ENCODE peak calls at places on chromosome 10, in seven cellular contexts. Z is brain microvascular endothelial cell, W is ovary, R is GM12865, Y is transverse colon, U is fibroblast of lung, X is psoas muscle. V is an unnamed sample.

GRCh38 chr10:510415-510881 is 179.0 kb downstream of the DIP2C start:
- DNase-seq in Z (no peak), W (no peak), R (no peak), Y (no peak), U (no peak), X (no peak), V (no peak)

GRCh38 chr10:97761331-97761865 is 10.4 kb downstream of the SFRP5 start:
- DNase-seq in Z (no peak), W (no peak), R (no peak), Y (no peak), U (no peak), X (no peak), V (no peak)

GRCh38 chr10:91090761-91091529 is 129.5 kb upstream of the PCGF5 start:
- DNase-seq in Z (peak), W (no peak), R (peak), Y (no peak), U (peak), X (no peak), V (no peak)

GRCh38 chr10:24901686-24902399 is 50.6 kb downstream of the PRTFDC1 start:
- DNase-seq in Z (peak), W (peak), R (peak), Y (peak), U (peak), X (peak), V (peak)

GRCh38 chr10:120583424-120584108 is 126.5 kb downstream of the PLPP4 start:
- DNase-seq in Z (no peak), W (no peak), R (no peak), Y (no peak), U (no peak), X (no peak), V (no peak)

GRCh38 chr10:73439605-73440298 is 6.4 kb upstream of the MSS51 start:
- DNase-seq in Z (peak), W (no peak), R (no peak), Y (no peak), U (peak), X (no peak), V (peak)

GRCh38 chr10:33116293-33116697 is 158.3 kb upstream of the ITGB1 start:
- DNase-seq in Z (peak), W (peak), R (peak), Y (no peak), U (peak), X (no peak), V (no peak)

GRCh38 chr10:53909791-53910190 is 891.2 kb downstream of the PCDH15 start:
- DNase-seq in Z (no peak), W (no peak), R (peak), Y (no peak), U (no peak), X (no peak), V (no peak)

GRCh38 chr10:15784662-15785300 is 65.1 kb upstream of the ITGA8 start:
- DNase-seq in Z (no peak), W (no peak), R (no peak), Y (no peak), U (peak), X (no peak), V (no peak)

GRCh38 chr10:126242352-126243260 is 145.7 kb downstream of the ADAM12 start:
- DNase-seq in Z (peak), W (peak), R (no peak), Y (no peak), U (peak), X (no peak), V (peak)

GRCh38 chr10:22712959-22713852 is 1.2 kb downstream of the PIP4K2A start:
- DNase-seq in Z (no peak), W (peak), R (peak), Y (peak), U (no peak), X (peak), V (no peak)

GRCh38 chr10:15715619-15716227 is 4.0 kb downstream of the ITGA8 start:
- DNase-seq in Z (peak), W (no peak), R (no peak), Y (no peak), U (no peak), X (no peak), V (no peak)

GRCh38 chr10:46283217-46283944 is 3.4 kb upstream of the ANTXRL start:
- DNase-seq in Z (no peak), W (no peak), R (no peak), Y (peak), U (peak), X (no peak), V (no peak)

GRCh38 chr10:98030093-98030821 is at the start of gene CRTAC1:
- DNase-seq in Z (no peak), W (peak), R (no peak), Y (peak), U (peak), X (peak), V (no peak)

GRCh38 chr10:127886371-127887051 is 6.2 kb downstream of the CLRN3 start:
- DNase-seq in Z (no peak), W (no peak), R (no peak), Y (peak), U (no peak), X (no peak), V (no peak)

GRCh38 chr10:86950349-86950748 is 7.1 kb downstream of the MMRN2 start:
- DNase-seq in Z (no peak), W (peak), R (no peak), Y (no peak), U (no peak), X (no peak), V (no peak)

GRCh38 chr10:11798862-11799735 is 24.1 kb upstream of the PROSER2 start:
- DNase-seq in Z (no peak), W (no peak), R (no peak), Y (no peak), U (no peak), X (no peak), V (no peak)

GRCh38 chr10:93386496-93387369 is 95.4 kb downstream of the MYOF start:
- DNase-seq in Z (peak), W (no peak), R (peak), Y (no peak), U (no peak), X (peak), V (no peak)

GRCh38 chr10:70920519-70920918 is 32.2 kb upstream of the PCBD1 start:
- DNase-seq in Z (no peak), W (no peak), R (no peak), Y (peak), U (no peak), X (peak), V (no peak)

GRCh38 chr10:7457478-7458316 is 46.9 kb upstream of the SFMBT2 start:
- DNase-seq in Z (no peak), W (no peak), R (peak), Y (no peak), U (peak), X (no peak), V (no peak)

GRCh38 chr10:52959810-52960209 is 187.2 kb upstream of the MBL2 start:
- DNase-seq in Z (no peak), W (no peak), R (no peak), Y (no peak), U (no peak), X (no peak), V (no peak)

GRCh38 chr10:132904169-132904813 is 38.1 kb downstream of the CFAP46 start:
- DNase-seq in Z (no peak), W (no peak), R (no peak), Y (no peak), U (peak), X (no peak), V (no peak)

GRCh38 chr10:104253106-104253505 is 1.6 kb upstream of the GSTO1 start:
- DNase-seq in Z (no peak), W (no peak), R (no peak), Y (no peak), U (no peak), X (no peak), V (no peak)

GRCh38 chr10:98646998-98647917 is 200.5 kb upstream of the HPS1 start:
- DNase-seq in Z (no peak), W (no peak), R (no peak), Y (no peak), U (no peak), X (no peak), V (no peak)

GRCh38 chr10:59360605-59361515 is 1.5 kb downstream of the FAM13C start:
- DNase-seq in Z (no peak), W (no peak), R (no peak), Y (no peak), U (peak), X (no peak), V (no peak)

GRCh38 chr10:53006663-53007610 is 234.4 kb upstream of the MBL2 start:
- DNase-seq in Z (no peak), W (no peak), R (no peak), Y (no peak), U (no peak), X (no peak), V (no peak)

GRCh38 chr10:71667374-71667750 is 52.2 kb downstream of the C10orf105 start:
- DNase-seq in Z (no peak), W (no peak), R (peak), Y (no peak), U (no peak), X (no peak), V (no peak)

GRCh38 chr10:4780782-4781181 is 45.2 kb upstream of the AKR1E2 start:
- DNase-seq in Z (no peak), W (no peak), R (no peak), Y (no peak), U (peak), X (no peak), V (no peak)

GRCh38 chr10:42827201-42827600 is 44.6 kb downstream of the BMS1 start:
- DNase-seq in Z (no peak), W (no peak), R (no peak), Y (no peak), U (no peak), X (no peak), V (no peak)

GRCh38 chr10:23370106-23370505 is 25.5 kb upstream of the C10orf67 start:
- DNase-seq in Z (no peak), W (no peak), R (no peak), Y (no peak), U (peak), X (no peak), V (no peak)

GRCh38 chr10:69243817-69244216 is 23.7 kb downstream of the HKDC1 start:
- DNase-seq in Z (no peak), W (no peak), R (no peak), Y (no peak), U (no peak), X (no peak), V (no peak)

GRCh38 chr10:69240455-69240854 is 20.3 kb downstream of the HKDC1 start:
- DNase-seq in Z (no peak), W (no peak), R (no peak), Y (no peak), U (no peak), X (no peak), V (no peak)

GRCh38 chr10:69241575-69241974 is 21.4 kb downstream of the HKDC1 start:
- DNase-seq in Z (no peak), W (no peak), R (no peak), Y (no peak), U (peak), X (no peak), V (no peak)

GRCh38 chr10:69242844-69243212 is 22.7 kb downstream of the HKDC1 start:
- DNase-seq in Z (no peak), W (no peak), R (no peak), Y (no peak), U (peak), X (no peak), V (no peak)

DNA sequence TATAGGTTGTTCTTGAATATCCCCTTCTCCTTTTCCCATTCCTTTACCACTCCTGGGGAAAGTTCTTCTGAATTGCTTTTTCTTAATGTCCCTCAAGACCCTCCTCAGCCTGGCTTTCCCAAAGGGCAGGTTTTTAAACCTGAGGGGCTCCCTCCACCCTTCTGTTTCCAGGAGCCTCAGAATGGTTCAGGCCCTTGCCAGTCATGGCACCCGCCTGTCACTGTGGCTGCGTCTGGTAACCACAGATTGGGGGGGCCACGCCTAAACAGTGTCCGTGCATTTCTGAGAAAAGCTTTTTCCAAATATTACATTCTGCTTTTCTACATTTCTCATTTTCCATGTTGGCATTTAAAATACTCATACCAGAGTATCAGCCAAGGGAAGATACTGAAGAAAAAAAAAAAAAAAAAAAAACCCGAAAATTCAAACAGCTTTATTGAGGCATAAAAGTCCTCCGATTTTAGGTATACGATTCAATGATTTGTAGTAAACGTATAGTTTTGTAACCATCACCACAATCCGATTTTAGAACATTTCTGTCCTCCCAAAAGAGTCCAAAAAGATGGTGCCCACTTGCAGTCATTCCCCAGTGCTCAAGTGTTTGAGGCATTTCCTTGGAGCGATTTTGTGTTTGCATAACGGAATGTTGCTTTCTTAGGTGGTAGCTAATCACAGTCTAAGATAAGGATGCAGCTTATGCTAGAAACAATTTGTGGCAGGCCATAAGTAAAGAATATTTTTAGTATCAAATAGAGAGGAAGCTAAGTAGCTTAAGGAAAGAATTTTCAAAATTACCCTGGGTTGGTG is 22.1 kb downstream of the HKDC1 start:
- DNase-seq in Z (no peak), W (no peak), R (no peak), Y (no peak), U (peak), X (no peak), V (no peak)
- H3K4me3 ChIP-seq in Z (no peak), W (no peak), R (no peak), Y (no peak), U (no peak), X (no peak), V (no peak)

GRCh38 chr10:118820326-118821116 is 65.8 kb upstream of the CACUL1 start:
- DNase-seq in Z (no peak), W (no peak), R (no peak), Y (no peak), U (no peak), X (no peak), V (no peak)
- H3K4me3 ChIP-seq in Z (no peak), W (no peak), R (no peak), Y (no peak), U (no peak), X (no peak), V (no peak)

GRCh38 chr10:3046210-3046779 is 21.1 kb upstream of the PFKP start:
- DNase-seq in Z (no peak), W (no peak), R (no peak), Y (no peak), U (no peak), X (no peak), V (no peak)
- H3K4me3 ChIP-seq in Z (no peak), W (no peak), R (no peak), Y (no peak), U (no peak), X (no peak), V (no peak)

GRCh38 chr10:77636286-77636966 is 1.2 kb downstream of the KCNMA1 start:
- DNase-seq in Z (no peak), W (no peak), R (no peak), Y (no peak), U (no peak), X (no peak), V (no peak)
- H3K4me3 ChIP-seq in Z (peak), W (peak), R (peak), Y (peak), U (peak), X (peak), V (peak)

GRCh38 chr10:131556897-131557500 is 245.5 kb upstream of the TCERG1L start:
- DNase-seq in Z (no peak), W (no peak), R (no peak), Y (no peak), U (no peak), X (no peak), V (no peak)
- H3K4me3 ChIP-seq in Z (no peak), W (no peak), R (no peak), Y (no peak), U (no peak), X (no peak), V (no peak)

GRCh38 chr10:76031769-76032441 is 600.5 kb downstream of the LRMDA start:
- DNase-seq in Z (no peak), W (no peak), R (no peak), Y (no peak), U (no peak), X (no peak), V (no peak)

GRCh38 chr10:76029782-76030181 is 598.4 kb downstream of the LRMDA start:
- DNase-seq in Z (no peak), W (no peak), R (no peak), Y (no peak), U (no peak), X (no peak), V (no peak)

GRCh38 chr10:76033457-76034196 is 602.2 kb downstream of the LRMDA start:
- DNase-seq in Z (peak), W (peak), R (peak), Y (no peak), U (peak), X (no peak), V (no peak)

GRCh38 chr10:76032442-76033039 is 601.1 kb downstream of the LRMDA start:
- DNase-seq in Z (no peak), W (no peak), R (no peak), Y (no peak), U (no peak), X (no peak), V (no peak)

DNA sequence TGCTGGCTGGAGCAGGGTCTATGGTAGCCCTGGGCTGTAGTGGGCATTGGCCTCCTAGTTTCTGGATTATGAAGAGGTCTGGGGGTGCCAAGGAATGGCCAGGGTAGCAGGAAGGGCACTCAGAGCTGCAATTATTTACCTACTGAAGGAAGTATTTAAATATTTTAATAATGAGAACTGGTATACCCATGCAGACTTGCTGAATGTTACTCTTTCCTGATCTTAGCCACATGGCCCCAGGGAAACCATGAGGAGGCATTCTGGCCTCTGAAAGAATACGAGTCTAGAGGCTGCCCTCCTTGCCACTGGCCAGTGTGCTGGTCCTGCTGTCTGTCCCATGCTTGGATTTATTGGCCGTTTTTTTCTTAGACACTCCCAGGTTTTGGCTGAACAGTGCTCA is 599.7 kb downstream of the LRMDA start:
- DNase-seq in Z (no peak), W (no peak), R (no peak), Y (no peak), U (no peak), X (no peak), V (no peak)
- H3K4me3 ChIP-seq in Z (no peak), W (no peak), R (no peak), Y (no peak), U (no peak), X (no peak), V (no peak)

DNA sequence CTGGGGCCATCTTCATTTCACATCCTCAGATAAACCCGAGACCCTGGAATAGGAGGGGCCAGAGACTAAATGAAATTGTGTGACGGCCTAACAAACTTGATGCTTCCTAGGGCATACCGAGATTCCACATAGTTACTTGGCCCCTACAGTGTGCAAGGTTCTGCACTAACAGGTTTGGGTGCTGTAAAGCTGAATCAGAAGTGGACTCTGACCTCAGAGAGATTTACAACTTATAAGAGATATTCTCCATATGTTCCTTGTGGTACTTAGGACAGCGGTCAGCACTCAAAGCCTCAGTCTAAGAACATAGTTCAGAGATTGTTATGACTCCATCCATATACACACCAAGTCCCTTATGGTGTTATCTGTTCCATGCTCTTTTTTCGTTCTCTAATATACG is 55.1 kb upstream of the FHIP2A start:
- DNase-seq in Z (no peak), W (no peak), R (no peak), Y (peak), U (no peak), X (no peak), V (no peak)
- H3K4me3 ChIP-seq in Z (no peak), W (no peak), R (no peak), Y (no peak), U (no peak), X (peak), V (no peak)

DNA sequence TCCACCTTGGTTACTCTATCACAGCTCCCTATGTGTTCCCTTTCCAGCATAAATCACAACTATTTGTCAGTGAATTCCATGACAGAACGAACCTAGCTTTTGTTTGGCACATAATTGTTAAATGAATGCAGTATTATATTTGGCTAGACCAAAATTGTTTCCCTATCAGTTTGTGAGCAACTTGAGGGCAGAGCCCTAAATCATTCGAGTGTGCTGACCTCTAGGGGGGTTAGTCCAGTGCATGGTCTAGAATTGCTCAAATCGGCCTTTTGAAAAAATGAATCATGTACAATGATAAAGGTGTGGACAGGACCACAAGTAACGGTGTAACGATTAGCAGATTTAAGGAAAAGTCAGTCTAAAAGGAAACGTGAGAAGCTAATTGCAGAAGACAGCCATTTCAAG is 475 bp upstream of the NRBF2 start:
- DNase-seq in Z (no peak), W (no peak), R (no peak), Y (no peak), U (no peak), X (no peak), V (no peak)
- H3K4me3 ChIP-seq in Z (no peak), W (peak), R (peak), Y (no peak), U (no peak), X (peak), V (peak)

GRCh38 chr10:60576130-60577069 is 186.7 kb upstream of the ANK3 start:
- DNase-seq in Z (no peak), W (no peak), R (no peak), Y (no peak), U (no peak), X (no peak), V (no peak)
- H3K4me3 ChIP-seq in Z (no peak), W (no peak), R (no peak), Y (no peak), U (no peak), X (peak), V (no peak)

GRCh38 chr10:49185213-49185612 is 3.0 kb downstream of the TMEM273 start:
- DNase-seq in Z (no peak), W (no peak), R (no peak), Y (no peak), U (no peak), X (no peak), V (no peak)
- H3K4me3 ChIP-seq in Z (no peak), W (no peak), R (no peak), Y (no peak), U (no peak), X (no peak), V (no peak)